ENCODE peak calls at places on chromosomes 11 and 22, in four cellular contexts. K is tibial artery, O is HCT116, G is pancreas. Y is an unnamed sample. For H3K27me3 and H3K36me3, the result is how much of the 10 kb centered on the place peaks cover.

GRCh38 chr11:104573431-104573830 is 324.8 kb downstream of the CASP12 start:
- DNase-seq in G (no peak), O (no peak), K (no peak), Y (no peak)

GRCh38 chr22:22552630-22553029 is 6.4 kb downstream of the PRAME start:
- DNase-seq in G (no peak), O (no peak), K (no peak), Y (no peak)

GRCh38 chr11:8870461-8871282 is 40.3 kb upstream of the AKIP1 start:
- DNase-seq in G (peak), K (peak), O (peak), Y (peak)

GRCh38 chr11:121534131-121535093 is 81.6 kb upstream of the SORL1-AS1 start:
- DNase-seq in G (no peak), K (no peak), O (no peak), Y (peak)

GRCh38 chr11:121091492-121092179 is 9.4 kb upstream of the TECTA start:
- DNase-seq in K (no peak), O (no peak), G (no peak), Y (no peak)

GRCh38 chr11:2306971-2307732 is 5.3 kb downstream of the TSPAN32 start:
- DNase-seq in K (peak), O (no peak), G (no peak), Y (peak)

GRCh38 chr22:42863349-42863911 is 6.4 kb upstream of the ARFGAP3 start:
- DNase-seq in O (peak), K (no peak), G (no peak), Y (peak)

GRCh38 chr11:34028407-34028804 is 23.1 kb upstream of the CAPRIN1 start:
- DNase-seq in G (peak), K (no peak), O (no peak), Y (no peak)

GRCh38 chr22:43811777-43812148 is 342 bp downstream of the EFCAB6 start:
- DNase-seq in K (no peak), O (no peak), G (no peak), Y (peak)

GRCh38 chr11:102367364-102367763 is 20.4 kb downstream of the BIRC2 start:
- DNase-seq in G (no peak), K (no peak), O (no peak), Y (peak)

GRCh38 chr11:28581286-28582242 is 473.4 kb downstream of the METTL15 start:
- DNase-seq in K (no peak), G (no peak), O (no peak), Y (peak)

GRCh38 chr11:69459848-69460539 is 21.5 kb upstream of the LINC01488 start:
- DNase-seq in G (no peak), K (no peak), O (no peak), Y (no peak)
- H3K4me3 ChIP-seq in G (no peak), K (no peak), O (no peak), Y (no peak)

DNA sequence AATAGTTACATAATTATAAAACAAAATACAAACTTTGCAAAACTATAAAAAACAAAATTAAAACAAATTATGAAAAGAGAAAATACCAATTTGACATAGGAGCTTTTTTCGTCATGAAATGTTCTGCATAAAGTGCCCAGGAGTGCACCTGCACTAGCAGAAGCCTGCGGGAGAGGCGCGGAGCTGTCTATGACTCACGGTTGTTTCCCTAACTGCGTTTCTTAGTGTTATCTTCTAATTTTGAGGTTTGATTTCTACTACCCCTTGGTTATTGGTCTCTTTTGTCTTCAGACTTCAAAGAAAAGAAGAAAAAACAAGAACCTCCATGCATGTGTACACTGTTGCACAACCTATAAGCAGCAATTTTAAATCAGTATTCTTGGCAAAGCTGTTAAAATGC is 740.9 kb upstream of the LRRC4C start:
- DNase-seq in K (no peak), O (no peak), G (no peak), Y (no peak)
- H3K27me3 ChIP-seq in K (under half), O (under half), G (under half), Y (under half)

GRCh38 chr11:73024646-73025045 is 117.5 kb downstream of the FCHSD2 start:
- DNase-seq in K (no peak), O (no peak), G (no peak), Y (no peak)
- H3K36me3 ChIP-seq in K (under half), O (under half), G (under half), Y (under half)

GRCh38 chr22:29605236-29605850 is 1.9 kb downstream of the NF2 start:
- DNase-seq in O (no peak), K (no peak), G (no peak), Y (no peak)
- H3K4me3 ChIP-seq in O (peak), K (no peak), G (no peak), Y (peak)

GRCh38 chr22:38845368-38845740 is 1.5 kb upstream of the NPTXR start:
- DNase-seq in O (no peak), K (no peak), G (no peak), Y (no peak)
- H3K27me3 ChIP-seq in O (under half), K (under half), G (under half), Y (under half)